ENCODE peak calls at places on chromosome 18, in eight cellular contexts. P is AML-193; M is Ammon's horn; J is GM23248; D is naive thymus-derived CD8-positive, alpha-beta T cell; B is effector memory CD4-positive, alpha-beta T cell; N is ecto neural progenitor cell; K is HuH-7. F is an unnamed sample.

GRCh38 chr18:3256693-3257626 is 5.0 kb upstream of the MYL12B start:
- DNase-seq in P (no peak), M (no peak), J (peak), D (no peak), B (no peak), N (no peak), K (no peak), F (no peak)

GRCh38 chr18:313931-314330 is 46.1 kb upstream of the THOC1 start:
- DNase-seq in P (no peak), M (no peak), J (no peak), D (no peak), B (no peak), N (no peak), K (no peak), F (no peak)

GRCh38 chr18:74454279-74454741 is 2.8 kb downstream of the DIPK1C start:
- DNase-seq in P (no peak), M (peak), J (no peak), D (no peak), B (no peak), N (no peak), K (no peak), F (no peak)

GRCh38 chr18:71134122-71134521 is 845.3 kb downstream of the SOCS6 start:
- DNase-seq in P (no peak), M (no peak), J (no peak), D (no peak), B (no peak), N (no peak), K (no peak), F (no peak)

GRCh38 chr18:36534154-36534688 is 236.7 kb downstream of the FHOD3 start:
- DNase-seq in P (no peak), M (no peak), J (peak), D (no peak), B (no peak), N (no peak), K (no peak), F (peak)

GRCh38 chr18:61173579-61173978 is 159.7 kb upstream of the CDH20 start:
- DNase-seq in P (no peak), M (no peak), J (no peak), D (no peak), B (no peak), N (no peak), K (no peak), F (no peak)

GRCh38 chr18:6593142-6593889 is 136.2 kb upstream of the ARHGAP28 start:
- DNase-seq in P (no peak), M (no peak), J (no peak), D (no peak), B (no peak), N (no peak), K (no peak), F (no peak)

GRCh38 chr18:36330435-36331049 is 33.0 kb downstream of the FHOD3 start:
- DNase-seq in P (no peak), M (no peak), J (peak), D (no peak), B (no peak), N (no peak), K (no peak), F (peak)

GRCh38 chr18:78937166-78937565 is 42.5 kb upstream of the SALL3 start:
- DNase-seq in P (no peak), M (no peak), J (no peak), D (no peak), B (no peak), N (no peak), K (no peak), F (no peak)

GRCh38 chr18:13452448-13452811 is 233.9 kb downstream of the LDLRAD4 start:
- DNase-seq in P (no peak), M (no peak), J (peak), D (no peak), B (no peak), N (no peak), K (no peak), F (peak)

GRCh38 chr18:32351014-32351413 is 119.7 kb downstream of the GAREM1 start:
- DNase-seq in P (no peak), M (no peak), J (peak), D (no peak), B (no peak), N (no peak), K (no peak), F (no peak)

GRCh38 chr18:3177902-3178687 is 41.7 kb downstream of the MYOM1 start:
- DNase-seq in P (peak), M (peak), J (no peak), D (no peak), B (no peak), N (no peak), K (no peak), F (no peak)